ENCODE peak calls at places on chromosomes 7 and 10, in ten cellular contexts. L is GM12865, K is AG04450, M is Calu3, Z is AG09309, F is left ventricle myocardium inferior, J is lower leg skin, E is ascending aorta, Y is dorsolateral prefrontal cortex, N is ovary. P is an unnamed sample.

GRCh38 chr10:68516766-68517165 is 10.6 kb downstream of the SLC25A16 start:
- DNase-seq in M (no peak), Z (peak), K (peak), J (no peak), L (no peak), E (no peak), Y (no peak), N (no peak), F (no peak), P (no peak)

GRCh38 chr10:100562806-100563293 is 27.1 kb downstream of the HIF1AN start:
- DNase-seq in J (no peak), K (no peak), M (peak), F (no peak), L (no peak), E (no peak), N (peak), Z (no peak), Y (peak), P (no peak)

GRCh38 chr7:26423436-26423835 is 131.8 kb downstream of the SNX10 start:
- DNase-seq in Y (no peak), J (no peak), K (no peak), L (no peak), M (no peak), N (no peak), Z (no peak), F (no peak), E (no peak), P (no peak)

GRCh38 chr10:104689547-104689946 is 48.5 kb downstream of the SORCS3 start:
- DNase-seq in Y (no peak), N (no peak), J (no peak), Z (no peak), M (no peak), F (no peak), L (no peak), E (no peak), K (no peak), P (no peak)

GRCh38 chr10:74145133-74145532 is 5.5 kb downstream of the AP3M1 start:
- DNase-seq in J (no peak), Z (peak), K (peak), L (no peak), E (no peak), Y (no peak), N (no peak), F (no peak), M (no peak), P (no peak)

GRCh38 chr7:17623546-17624185 is 316.6 kb downstream of the SNX13 start:
- DNase-seq in Z (no peak), M (no peak), E (no peak), K (no peak), L (no peak), Y (no peak), N (no peak), F (no peak), J (no peak), P (no peak)

GRCh38 chr7:75629042-75629441 is 109.7 kb downstream of the HIP1 start:
- DNase-seq in Y (no peak), L (no peak), E (no peak), K (no peak), Z (no peak), M (no peak), J (no peak), N (no peak), F (no peak), P (no peak)

GRCh38 chr7:157404845-157405481 is 68.2 kb downstream of the DNAJB6 start:
- DNase-seq in Y (no peak), J (no peak), E (no peak), N (peak), M (peak), F (no peak), K (peak), Z (peak), L (no peak), P (peak)

GRCh38 chr7:47511698-47512370 is 70.1 kb downstream of the TNS3 start:
- DNase-seq in J (no peak), M (no peak), N (no peak), Z (no peak), K (no peak), F (no peak), E (no peak), Y (no peak), L (no peak), P (no peak)

GRCh38 chr7:10677668-10678232 is 295.9 kb upstream of the PHF14 start:
- DNase-seq in N (no peak), E (no peak), F (no peak), J (no peak), M (no peak), Z (no peak), L (no peak), Y (no peak), K (no peak), P (no peak)

GRCh38 chr7:36084485-36085091 is 68.5 kb upstream of the EEPD1 start:
- DNase-seq in Y (peak), Z (peak), N (peak), M (peak), L (no peak), E (no peak), K (no peak), J (peak), F (no peak), P (no peak)

GRCh38 chr7:28036748-28037147 is 143.8 kb downstream of the JAZF1 start:
- DNase-seq in Y (no peak), L (no peak), K (no peak), E (no peak), M (no peak), N (no peak), Z (no peak), F (no peak), J (no peak), P (no peak)

GRCh38 chr10:59808896-59809643 is 55.8 kb upstream of the MRLN start:
- DNase-seq in E (no peak), K (no peak), F (peak), Y (peak), Z (no peak), M (peak), J (peak), N (peak), L (peak), P (peak)

GRCh38 chr7:155680864-155681263 is 36.4 kb downstream of the RBM33 start:
- DNase-seq in N (no peak), E (no peak), K (no peak), M (no peak), F (no peak), J (no peak), Z (no peak), Y (no peak), L (no peak), P (no peak)

GRCh38 chr7:91912500-91912899 is 28.2 kb upstream of the AKAP9 start:
- DNase-seq in Z (no peak), M (no peak), N (no peak), F (no peak), J (no peak), K (no peak), Y (no peak), E (no peak), L (no peak), P (no peak)

GRCh38 chr10:79066460-79067240 is 2.1 kb upstream of the ZMIZ1 start:
- DNase-seq in F (no peak), Y (no peak), K (no peak), N (peak), L (no peak), E (no peak), Z (no peak), M (peak), J (no peak), P (no peak)

GRCh38 chr7:154750353-154750801 is 252.5 kb downstream of the PAXIP1 start:
- DNase-seq in M (no peak), K (no peak), L (no peak), J (no peak), E (no peak), Y (no peak), N (no peak), Z (no peak), F (no peak), P (no peak)

GRCh38 chr10:35882422-35883150 is 240.5 kb upstream of the FZD8 start:
- DNase-seq in J (no peak), L (no peak), K (no peak), E (no peak), N (no peak), F (no peak), Y (no peak), Z (no peak), M (no peak), P (no peak)

GRCh38 chr10:17001961-17002749 is 127.5 kb downstream of the CUBN start:
- DNase-seq in Y (no peak), L (peak), Z (peak), N (peak), M (no peak), J (no peak), F (peak), E (no peak), K (peak), P (no peak)

GRCh38 chr10:99788598-99789259 is 6.3 kb downstream of the ABCC2 start:
- DNase-seq in M (no peak), F (no peak), K (no peak), L (no peak), N (no peak), E (peak), Y (no peak), Z (peak), J (no peak), P (no peak)

GRCh38 chr10:105963450-105963849 is 1201.1 kb downstream of the SORCS1 start:
- DNase-seq in E (no peak), N (no peak), Z (no peak), F (no peak), M (no peak), Y (no peak), J (no peak), L (no peak), K (no peak), P (no peak)

GRCh38 chr7:65239707-65240352 is 133.8 kb upstream of the ZNF92 start:
- DNase-seq in N (no peak), L (no peak), Z (no peak), J (no peak), E (no peak), K (no peak), F (no peak), Y (peak), M (peak), P (no peak)

GRCh38 chr10:38118072-38118807 is 24.1 kb downstream of the ZNF37A start:
- DNase-seq in F (no peak), Y (no peak), E (no peak), K (no peak), Z (no peak), L (peak), M (no peak), J (no peak), N (no peak), P (no peak)

GRCh38 chr10:33352154-33352553 is 17.7 kb upstream of the NRP1 start:
- DNase-seq in K (peak), Y (no peak), Z (no peak), N (no peak), J (no peak), E (no peak), L (no peak), M (no peak), F (no peak), P (no peak)

GRCh38 chr10:34305189-34305588 is 509.9 kb downstream of the PARD3 start:
- DNase-seq in M (peak), K (no peak), J (no peak), F (no peak), Z (no peak), N (no peak), Y (no peak), L (peak), E (no peak), P (no peak)

DNA sequence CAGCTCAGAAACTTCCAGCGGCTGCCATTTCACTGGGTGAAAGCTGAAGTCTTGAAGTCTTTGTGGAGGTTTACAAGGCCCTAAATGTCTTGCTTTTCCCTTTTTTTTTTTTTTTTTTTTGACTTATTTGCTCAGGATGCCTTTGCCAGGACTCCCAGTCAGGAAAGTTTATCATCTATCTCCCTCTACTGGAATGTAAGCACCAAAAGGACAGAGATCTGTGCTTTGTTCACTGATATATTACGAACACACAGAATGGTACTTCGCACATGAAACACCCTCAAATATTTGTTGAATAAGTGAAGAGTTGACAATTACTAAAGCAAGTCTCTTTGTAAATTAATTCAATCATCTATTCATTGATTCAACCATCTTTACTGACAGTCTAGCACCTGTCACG is 23.2 kb downstream of the ABCB4 start:
- DNase-seq in K (no peak), M (no peak), N (no peak), L (no peak), J (no peak), E (no peak), Y (no peak), F (no peak), Z (no peak), P (no peak)
- TF ChIP-seq CTCF in K (no peak), M (no peak), N (no peak), L (no peak), J (no peak), E (no peak), Y (no peak), F (no peak), Z (peak), P (no peak)

DNA sequence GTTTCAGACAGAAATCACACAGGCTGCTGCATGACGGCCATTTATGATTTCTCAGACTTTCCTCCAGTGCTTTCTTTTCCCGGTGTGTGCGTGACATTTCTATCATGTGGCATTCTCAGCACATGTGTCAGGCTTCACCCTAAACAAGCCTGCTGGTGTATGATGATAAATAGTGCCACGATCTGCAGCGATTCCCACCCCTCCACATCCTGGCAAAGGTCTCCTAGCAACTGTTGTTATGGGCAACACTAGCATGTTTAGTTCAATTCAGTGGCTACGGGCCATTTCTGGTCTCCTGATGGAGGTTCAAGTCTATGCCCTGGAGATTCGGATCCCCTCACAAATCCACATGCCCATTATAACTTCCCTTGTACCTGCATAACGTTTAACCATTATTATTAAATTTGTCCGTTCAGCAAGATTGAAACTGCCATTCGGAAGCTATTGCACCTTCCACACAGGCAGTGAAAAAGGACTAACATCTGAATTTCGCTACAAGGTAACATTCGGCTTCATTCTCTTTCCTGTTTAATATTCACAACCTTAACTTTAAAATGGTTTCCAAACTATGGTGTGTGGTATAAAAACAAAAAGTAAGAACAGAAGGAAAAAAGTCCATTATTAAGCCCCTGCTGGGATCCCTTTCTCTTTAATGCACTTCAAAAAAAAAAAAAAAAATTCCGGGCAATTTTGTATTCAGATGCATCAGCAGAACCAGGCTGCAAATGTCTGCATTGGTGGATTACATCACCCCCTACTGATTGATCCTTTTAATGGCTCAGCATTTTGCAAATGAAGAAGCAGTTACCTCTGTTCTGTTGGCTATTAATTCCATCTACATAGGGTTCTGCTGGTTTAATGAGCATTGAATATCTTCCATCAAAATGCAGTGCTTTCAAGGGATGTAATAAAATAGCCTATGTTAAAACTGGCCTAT is 90.2 kb downstream of the FRMD4A start:
- DNase-seq in Y (no peak), Z (no peak), N (no peak), K (no peak), J (no peak), M (no peak), F (no peak), L (peak), E (no peak), P (no peak)
- TF ChIP-seq CTCF in Y (peak), Z (peak), N (no peak), K (no peak), J (no peak), M (no peak), F (peak), L (no peak), E (no peak), P (no peak)

GRCh38 chr7:117375380-117375779 is 51.9 kb downstream of the ASZ1 start:
- DNase-seq in F (no peak), Y (no peak), N (no peak), K (no peak), Z (no peak), L (no peak), E (no peak), J (no peak), M (no peak), P (no peak)
- TF ChIP-seq CTCF in F (no peak), Y (no peak), N (no peak), K (peak), Z (peak), L (no peak), E (no peak), J (no peak), M (peak), P (no peak)

GRCh38 chr10:58258977-58259692 is 8.6 kb downstream of the IPMK start:
- DNase-seq in M (no peak), F (no peak), E (no peak), J (no peak), Y (no peak), K (no peak), N (no peak), L (no peak), Z (no peak), P (no peak)
- TF ChIP-seq CTCF in M (no peak), F (no peak), E (no peak), J (no peak), Y (no peak), K (peak), N (no peak), L (peak), Z (peak), P (no peak)